ENCODE peak calls at places on chromosome 11, in five cellular contexts. H is ascending aorta, X is heart left ventricle, E is AG04449, N is fibroblast of the aortic adventitia. K is an unnamed sample.

GRCh38 chr11:8757047-8757446 is 74.5 kb downstream of the RPL27A start:
- DNase-seq in X (no peak), H (no peak), E (no peak), N (peak; percentile 43), K (no peak)

GRCh38 chr11:72124046-72124445 is 11.5 kb upstream of the FOLR3 start:
- DNase-seq in N (no peak), E (no peak), X (no peak), H (no peak), K (no peak)

GRCh38 chr11:11579012-11579755 is 42.6 kb downstream of the GALNT18 start:
- DNase-seq in N (no peak), H (no peak), E (no peak), X (peak; percentile 14), K (no peak)

GRCh38 chr11:1299621-1300020 is 9.8 kb downstream of the TOLLIP start:
- DNase-seq in X (no peak), N (no peak), E (no peak), H (no peak), K (no peak)

GRCh38 chr11:126328444-126328843 is 24.6 kb downstream of the DCPS start:
- DNase-seq in X (no peak), N (no peak), E (no peak), H (no peak), K (no peak)

GRCh38 chr11:6799402-6799801 is at the start of gene OR6A2:
- DNase-seq in E (no peak), H (no peak), N (no peak), X (no peak), K (no peak)

GRCh38 chr11:130609121-130610035 is 160.9 kb downstream of the ADAMTS15 start:
- DNase-seq in H (peak; percentile 70), X (peak; percentile 74), N (peak; percentile 96), E (no peak), K (no peak)

GRCh38 chr11:123561046-123561781 is 93.2 kb downstream of the SCN3B start:
- DNase-seq in E (no peak), H (no peak), N (peak; percentile 32), X (peak; percentile 60), K (no peak)

GRCh38 chr11:120091121-120091520 is 46.8 kb downstream of the TRIM29 start:
- DNase-seq in N (peak; percentile 51), E (no peak), X (no peak), H (no peak), K (no peak)

GRCh38 chr11:82823635-82824614 is 76.3 kb downstream of the PRCP start:
- DNase-seq in X (no peak), H (no peak), E (no peak), N (peak; percentile 37), K (no peak)

GRCh38 chr11:57475671-57476222 is 15.4 kb downstream of the RTN4RL2 start:
- DNase-seq in H (no peak), E (no peak), N (no peak), X (no peak), K (no peak)

GRCh38 chr11:57476223-57476882 is 16.0 kb downstream of the RTN4RL2 start:
- DNase-seq in E (no peak), H (no peak), X (peak; percentile 48), N (no peak), K (no peak)

GRCh38 chr11:57477507-57478189 is 17.3 kb downstream of the RTN4RL2 start:
- DNase-seq in N (no peak), X (no peak), E (no peak), H (no peak), K (no peak)

GRCh38 chr11:57475191-57475590 is 14.9 kb downstream of the RTN4RL2 start:
- DNase-seq in H (no peak), E (no peak), N (no peak), X (no peak), K (no peak)

DNA sequence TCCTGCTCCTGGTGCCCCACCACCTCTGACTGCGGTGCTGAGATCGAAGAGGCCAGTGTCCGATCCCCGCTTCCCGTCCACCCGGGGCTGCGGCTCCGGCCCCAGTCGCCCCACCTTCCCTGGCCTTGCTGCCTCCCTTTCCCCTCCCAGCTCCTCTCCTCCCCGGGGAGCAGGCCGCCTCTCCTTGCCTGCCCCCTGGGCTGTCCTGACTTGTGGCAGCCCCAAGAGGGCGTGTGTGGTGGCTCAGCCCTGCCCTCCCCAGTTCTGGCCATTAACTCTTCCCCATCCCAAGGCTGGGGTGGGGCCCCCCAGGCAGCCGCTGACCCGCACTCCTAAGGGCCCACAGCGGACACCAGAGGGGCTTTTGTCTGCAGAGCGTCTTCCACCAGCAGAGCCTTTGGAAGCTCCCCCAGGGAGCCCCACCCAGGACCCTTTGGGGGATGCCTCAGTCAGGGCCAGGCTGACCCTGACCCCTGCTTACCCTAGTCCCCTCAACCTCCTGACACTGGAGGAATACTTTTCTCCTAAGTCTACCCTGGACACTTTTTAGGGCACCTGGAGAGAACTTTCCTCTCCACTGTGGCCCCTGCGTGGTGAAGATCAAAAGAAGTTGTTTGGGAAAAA is 16.7 kb downstream of the RTN4RL2 start:
- DNase-seq in H (no peak), X (peak; percentile 39), N (no peak), E (no peak), K (no peak)
- H3K4me3 ChIP-seq in H (peak overlapping the region; percentile 49), X (peak overlapping the region; percentile 61), N (peak overlapping the region; percentile 10), E (no peak overlapping the region), K (peak overlapping the region; percentile 12)

DNA sequence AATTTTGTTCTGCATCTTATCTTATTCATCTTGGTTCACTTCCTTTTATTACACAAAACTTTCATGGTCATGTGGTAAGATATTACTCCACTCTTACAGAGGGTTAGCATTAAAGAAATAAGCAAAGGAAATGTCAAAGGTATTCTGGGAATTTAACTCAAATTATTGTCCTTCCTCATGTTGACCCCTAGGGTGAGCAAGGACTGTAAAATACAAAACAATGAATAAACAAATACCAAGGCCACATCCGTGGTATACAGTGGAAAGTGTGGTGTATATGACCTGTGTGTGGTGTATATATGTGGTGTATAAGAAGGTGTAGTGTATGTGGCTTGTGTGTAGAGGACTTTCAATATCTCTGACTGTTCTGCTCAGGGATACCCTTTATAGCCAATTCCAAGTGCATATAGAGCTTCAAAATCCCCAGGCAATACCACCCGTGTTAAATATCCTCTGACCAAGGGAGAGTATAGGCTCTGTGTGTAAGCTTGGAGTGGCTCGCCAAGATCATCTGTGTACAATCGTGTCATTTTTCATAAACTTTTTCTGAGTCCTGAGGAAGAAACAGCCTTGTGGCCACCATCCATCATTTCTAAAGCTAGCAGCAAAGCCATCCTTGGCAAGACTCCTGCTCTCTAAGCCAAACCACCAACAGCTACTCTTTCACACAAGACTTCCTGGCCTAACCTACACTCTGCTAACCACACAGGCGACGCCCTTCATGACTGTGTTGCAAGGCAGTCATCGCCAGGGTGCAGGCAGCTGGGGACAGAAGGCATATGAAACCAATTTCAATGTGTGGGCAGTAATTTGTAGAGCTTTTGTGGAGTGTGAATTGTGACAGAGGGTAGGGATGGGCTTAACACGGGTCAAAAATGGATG is 548.0 kb downstream of the ETS1 start:
- DNase-seq in H (peak; percentile 25), E (peak; percentile 57), X (no peak), N (peak; percentile 95), K (no peak)
- TF ChIP-seq CTCF in H (no peak), E (no peak), X (no peak), N (no peak), K (peak; percentile 5)

GRCh38 chr11:30429550-30429949 is 106.6 kb downstream of the ARL14EP start:
- DNase-seq in E (no peak), X (no peak), N (no peak), H (no peak), K (no peak)

GRCh38 chr11:30433831-30434230 is 110.9 kb downstream of the ARL14EP start:
- DNase-seq in N (no peak), E (no peak), X (no peak), H (no peak), K (no peak)

GRCh38 chr11:30431127-30431814 is 108.4 kb downstream of the ARL14EP start:
- DNase-seq in N (no peak), X (no peak), E (no peak), H (no peak), K (no peak)

GRCh38 chr11:30432716-30433115 is 109.8 kb downstream of the ARL14EP start:
- DNase-seq in E (no peak), H (no peak), X (no peak), N (no peak), K (no peak)

DNA sequence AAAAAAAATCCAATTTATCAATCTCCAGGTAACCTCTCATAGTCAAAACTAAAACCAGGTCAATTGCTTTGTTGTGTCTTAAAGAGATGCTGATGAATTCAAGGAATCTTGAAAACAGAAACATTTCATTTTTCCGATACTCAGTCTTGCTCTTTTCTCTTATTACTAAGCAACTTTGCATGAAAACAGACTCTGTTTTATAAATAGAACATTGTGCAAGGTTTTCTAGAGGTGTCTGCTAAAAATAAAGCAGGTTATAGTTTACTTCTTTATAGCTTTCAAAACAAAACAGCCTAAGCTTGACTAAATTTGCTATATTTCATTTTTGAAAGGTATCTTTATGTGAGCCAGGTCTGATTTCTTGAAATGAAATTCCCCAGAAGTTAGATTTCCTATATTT is 109.3 kb downstream of the ARL14EP start:
- DNase-seq in N (no peak), E (no peak), X (no peak), H (no peak), K (no peak)
- H3K4me3 ChIP-seq in N (no peak overlapping the region), E (no peak overlapping the region), X (no peak overlapping the region), H (no peak overlapping the region), K (no peak overlapping the region)

GRCh38 chr11:32374261-32374711 is 61.1 kb downstream of the WT1 start:
- DNase-seq in H (no peak), X (peak; percentile 13), E (no peak), N (no peak), K (no peak)
- TF ChIP-seq CTCF in H (no peak), X (peak; percentile 51), E (peak; percentile 31), N (peak; percentile 58), K (peak; percentile 40)

DNA sequence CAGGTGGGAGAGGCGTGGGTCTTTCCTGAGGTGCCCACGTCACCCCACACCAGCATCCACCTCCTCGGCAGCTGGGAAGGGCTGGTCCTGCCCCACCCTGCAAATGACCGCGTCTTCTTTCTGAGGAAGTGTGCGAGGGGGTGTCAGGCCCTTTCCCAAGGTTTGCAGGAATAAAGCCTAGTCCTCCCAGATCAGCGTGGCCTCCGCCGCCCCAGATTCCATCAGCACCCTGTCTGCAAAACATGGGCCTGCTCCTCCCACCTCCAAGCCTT is 14.4 kb upstream of the SLC39A13 start:
- DNase-seq in H (no peak), E (no peak), N (no peak), X (no peak), K (no peak)
- H3K4me3 ChIP-seq in H (no peak overlapping the region), E (no peak overlapping the region), N (no peak overlapping the region), X (peak overlapping the region; percentile 33), K (no peak overlapping the region)

DNA sequence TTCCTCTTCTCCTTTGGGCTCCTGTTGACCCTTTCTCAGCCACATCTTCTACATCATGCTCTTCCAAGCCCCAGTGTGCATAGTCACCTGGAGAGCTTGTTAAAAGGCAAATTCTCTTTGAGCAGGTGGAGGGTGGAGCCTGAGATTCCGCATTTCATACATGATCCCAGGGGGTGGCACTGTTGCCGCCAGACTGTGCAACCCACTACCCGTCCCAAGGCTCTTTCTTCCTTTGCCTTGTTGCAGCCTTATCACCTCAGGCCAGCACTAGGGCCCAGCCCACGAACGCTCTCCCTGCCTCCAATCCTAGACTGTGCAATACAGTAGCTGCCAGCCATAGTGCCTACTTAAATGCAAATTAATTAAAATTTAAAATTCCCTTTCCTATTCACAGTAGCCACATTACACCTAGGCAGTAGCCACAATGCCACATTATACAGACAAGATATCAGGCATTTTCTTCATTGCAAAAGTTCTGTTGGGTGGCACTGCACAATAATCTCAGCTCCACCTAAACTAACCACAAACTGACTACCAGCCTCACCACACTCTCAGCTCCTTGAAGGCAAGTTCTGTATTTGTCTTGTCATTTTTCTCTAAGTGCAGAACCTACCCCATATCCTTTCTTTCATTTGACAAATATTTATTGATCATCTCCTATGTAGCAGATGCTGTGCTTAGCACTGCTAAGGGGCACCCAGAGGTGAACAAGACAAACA is 4.6 kb upstream of the KCNJ5 start:
- DNase-seq in H (no peak), E (no peak), X (no peak), N (no peak), K (no peak)
- TF ChIP-seq CTCF in H (no peak), E (peak; percentile 11), X (no peak), N (no peak), K (peak; percentile 46)